ENCODE peak calls at places on chromosomes 7 and 10, in six cellular contexts. Y, S, A, R, B and Z are unnamed samples.
A peak's percentile ranks its signal among the peaks of the same experiment; 100 is the strongest.

GRCh38 chr7:36984710-36985308 is 260.5 kb upstream of the AOAH start:
- DNase-seq in Y (no peak), B (no peak), R (no peak), S (no peak), A (no peak), Z (no peak)

GRCh38 chr10:133324198-133324792 is 12.4 kb downstream of the CALY start:
- DNase-seq in B (peak; percentile 62), A (no peak), Y (no peak), S (peak; percentile 82), R (peak; percentile 71), Z (no peak)

GRCh38 chr10:120600871-120601644 is 144.0 kb downstream of the PLPP4 start:
- DNase-seq in S (no peak), A (no peak), B (no peak), Y (no peak), R (no peak), Z (no peak)

GRCh38 chr10:114081911-114082583 is 38.4 kb downstream of the ADRB1 start:
- DNase-seq in Y (no peak), R (no peak), B (no peak), A (no peak), S (no peak), Z (no peak)

GRCh38 chr7:135536160-135536559 is 21.6 kb upstream of the NUP205 start:
- DNase-seq in A (no peak), Y (no peak), B (no peak), R (no peak), S (no peak), Z (no peak)

GRCh38 chr7:98281757-98282652 is 519 bp downstream of the BRI3 start:
- DNase-seq in Y (no peak), B (peak; percentile 41), R (peak; percentile 47), A (peak; percentile 59), S (peak; percentile 89), Z (no peak)

GRCh38 chr10:24824124-24824523 is 100.4 kb upstream of the ARHGAP21 start:
- DNase-seq in A (no peak), S (no peak), Y (no peak), B (no peak), R (no peak), Z (no peak)

GRCh38 chr10:123945506-123945905 is 53.9 kb upstream of the CPXM2 start:
- DNase-seq in R (no peak), Y (no peak), B (no peak), S (no peak), A (no peak), Z (no peak)

GRCh38 chr10:43867667-43868361 is 219.1 kb upstream of the ZNF32 start:
- DNase-seq in Y (no peak), B (no peak), A (no peak), S (no peak), R (no peak), Z (no peak)

GRCh38 chr7:141286522-141286921 is 212.7 kb downstream of the TMEM178B start:
- DNase-seq in Y (no peak), A (no peak), R (no peak), S (no peak), B (no peak), Z (no peak)

GRCh38 chr10:110411047-110411410 is 86.7 kb upstream of the DUSP5 start:
- DNase-seq in Y (no peak), B (peak; percentile 36), R (no peak), A (peak; percentile 49), S (no peak), Z (no peak)

GRCh38 chr7:33091641-33092191 is 17.5 kb downstream of the RP9 start:
- DNase-seq in R (no peak), S (no peak), Y (no peak), B (no peak), A (no peak), Z (no peak)

GRCh38 chr7:87398441-87398840 is 53.0 kb downstream of the CROT start:
- DNase-seq in Y (peak; percentile 9), A (no peak), R (no peak), S (no peak), B (no peak), Z (no peak)

GRCh38 chr7:151727579-151728285 is 149.2 kb downstream of the PRKAG2 start:
- DNase-seq in R (peak; percentile 41), B (peak; percentile 79), Y (peak; percentile 96), S (peak; percentile 84), A (peak; percentile 92), Z (peak; percentile 44)

GRCh38 chr7:146366938-146367337 is 250.3 kb downstream of the CNTNAP2 start:
- DNase-seq in R (no peak), B (no peak), A (no peak), S (no peak), Y (no peak), Z (no peak)

GRCh38 chr10:35228058-35228457 is 101.4 kb downstream of the CREM start:
- DNase-seq in R (no peak), B (no peak), S (no peak), Y (no peak), A (no peak), Z (no peak)

GRCh38 chr7:1938788-1939433 is 268.8 kb downstream of the ELFN1 start:
- DNase-seq in S (peak; percentile 82), B (no peak), A (no peak), Y (no peak), R (no peak), Z (no peak)

GRCh38 chr7:102273749-102274712 is 12.6 kb upstream of the SH2B2 start:
- DNase-seq in B (no peak), A (no peak), R (no peak), S (no peak), Y (peak; percentile 30), Z (no peak)

GRCh38 chr7:37405603-37406122 is 43.0 kb downstream of the ELMO1 start:
- DNase-seq in S (no peak), R (no peak), A (peak; percentile 30), Y (no peak), B (no peak), Z (no peak)

DNA sequence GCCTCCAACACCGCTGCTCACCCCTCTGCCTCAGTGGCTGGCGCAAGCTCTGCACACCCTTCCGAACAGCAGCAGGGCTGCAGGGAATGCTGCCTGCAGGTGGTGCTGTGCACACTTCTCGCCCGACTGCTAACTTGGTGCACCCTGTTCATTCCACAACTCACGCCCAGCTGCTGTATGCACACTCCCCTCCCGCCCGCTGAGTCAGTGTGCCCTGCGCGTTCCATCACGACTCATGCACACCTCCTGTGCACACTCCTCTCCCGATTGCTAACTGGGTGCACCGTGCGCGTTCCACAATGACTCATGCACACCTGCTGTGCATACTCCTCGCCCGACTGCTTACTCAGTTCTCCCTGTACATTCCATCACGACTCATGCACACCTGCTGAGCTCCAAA is 21.5 kb downstream of the ADARB2 start:
- DNase-seq in B (no peak), R (no peak), Y (no peak), A (no peak), S (no peak), Z (no peak)
- TF ChIP-seq CTCF in B (no peak), R (no peak), Y (no peak), A (no peak), S (no peak), Z (no peak)

GRCh38 chr7:108104324-108104723 is 25.8 kb downstream of the LAMB4 start:
- DNase-seq in R (no peak), Y (no peak), A (no peak), S (no peak), B (no peak), Z (no peak)

GRCh38 chr7:108112683-108113082 is 17.5 kb downstream of the LAMB4 start:
- DNase-seq in R (no peak), S (no peak), Y (no peak), A (no peak), B (no peak), Z (no peak)

GRCh38 chr7:108108131-108108530 is 22.0 kb downstream of the LAMB4 start:
- DNase-seq in S (no peak), Y (no peak), A (no peak), B (no peak), R (no peak), Z (no peak)

GRCh38 chr7:108114117-108114841 is 15.9 kb downstream of the LAMB4 start:
- DNase-seq in S (no peak), B (no peak), A (no peak), Y (no peak), R (no peak), Z (no peak)

DNA sequence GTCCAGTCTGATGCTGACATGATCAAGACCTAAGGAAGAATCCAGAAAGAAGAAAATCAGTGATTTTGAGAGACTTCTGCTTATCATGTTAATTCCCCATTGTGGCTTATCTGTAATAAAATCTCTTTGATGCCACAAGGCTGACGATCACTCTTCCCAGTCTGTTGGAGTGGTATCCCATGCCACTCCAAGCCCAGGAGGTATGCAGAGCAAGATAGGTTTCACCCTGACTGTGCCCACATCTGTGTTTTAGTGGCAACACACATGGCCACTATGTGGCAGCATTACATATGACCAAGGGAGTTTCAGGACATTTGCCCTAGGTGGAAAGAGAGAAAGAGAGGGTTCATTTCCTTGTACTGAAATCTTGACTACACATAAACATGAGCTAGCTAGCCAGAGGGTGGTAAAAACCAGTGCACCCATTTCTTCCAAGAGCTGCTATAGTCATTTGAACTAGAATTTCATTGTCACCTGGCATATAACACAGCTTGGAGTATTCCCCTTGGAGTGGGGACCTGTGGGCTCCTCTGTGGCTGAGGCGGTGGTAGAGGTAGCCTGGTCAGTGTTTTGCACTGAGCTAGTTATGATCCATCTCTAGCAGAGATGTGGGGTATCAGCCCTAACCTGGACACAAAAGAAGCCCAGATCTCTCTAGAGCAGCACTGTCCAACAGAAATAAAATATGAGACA is 20.8 kb downstream of the LAMB4 start:
- DNase-seq in B (no peak), S (no peak), Y (no peak), A (no peak), R (peak; percentile 37), Z (no peak)
- TF ChIP-seq CTCF in B (no peak), S (no peak), Y (no peak), A (no peak), R (peak; percentile 31), Z (no peak)

GRCh38 chr10:89032141-89032814 is 41.7 kb downstream of the FAS start:
- DNase-seq in A (no peak), S (peak; percentile 82), Y (no peak), B (no peak), R (peak; percentile 58), Z (no peak)

GRCh38 chr10:89029201-89029600 is 38.6 kb downstream of the FAS start:
- DNase-seq in A (no peak), Y (no peak), B (no peak), R (no peak), S (no peak), Z (no peak)

GRCh38 chr10:89025453-89025852 is 34.9 kb downstream of the FAS start:
- DNase-seq in R (no peak), S (no peak), A (no peak), B (no peak), Y (no peak), Z (no peak)

DNA sequence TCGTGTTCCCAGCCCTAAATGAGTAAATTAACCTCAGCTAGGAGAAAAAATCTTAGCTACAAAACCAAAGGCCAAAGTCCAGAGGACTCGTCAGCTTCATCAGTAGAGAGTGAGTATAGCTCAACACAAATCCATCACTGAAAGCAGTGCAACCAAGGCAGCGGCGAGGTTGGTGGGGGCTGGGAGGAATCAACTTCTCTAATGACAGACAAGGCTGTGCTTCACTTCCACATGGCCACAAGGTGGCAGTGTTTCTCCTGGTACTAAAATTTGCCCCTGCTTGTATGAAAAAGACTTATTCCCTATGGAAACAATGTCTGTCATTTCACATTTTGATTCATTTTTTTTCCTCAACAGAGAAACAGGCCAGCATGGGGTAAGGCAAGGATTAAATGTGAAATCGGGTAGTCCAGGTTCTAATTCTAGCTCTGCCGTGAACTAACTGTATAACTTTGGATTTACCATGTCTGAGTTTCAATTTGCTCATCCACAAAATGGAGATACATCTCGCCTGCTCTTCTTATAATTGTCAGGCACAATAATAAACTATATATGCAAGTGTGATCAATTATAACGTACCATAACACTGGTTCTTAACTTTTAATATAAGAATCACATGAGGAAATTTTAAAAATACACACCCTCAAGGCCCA is 39.3 kb downstream of the FAS start:
- DNase-seq in Y (peak; percentile 63), A (peak; percentile 74), S (peak; percentile 84), R (peak; percentile 60), B (peak; percentile 52), Z (peak; percentile 22)
- TF ChIP-seq CTCF in Y (peak; percentile 84), A (peak; percentile 86), S (peak; percentile 92), R (peak; percentile 49), B (peak; percentile 89), Z (peak; percentile 70)

GRCh38 chr7:28446131-28446530 is 33.8 kb downstream of the CREB5 start:
- DNase-seq in S (no peak), Y (no peak), B (no peak), R (no peak), A (no peak), Z (no peak)
- TF ChIP-seq CTCF in S (no peak), Y (no peak), B (no peak), R (no peak), A (no peak), Z (no peak)